ENCODE peak calls at places on chromosomes 6 and 20, in five cellular contexts. G, D, L, T and R are unnamed samples.

GRCh38 chr6:156948807-156949206 is 171.6 kb downstream of the ARID1B start:
- DNase-seq in L (no peak), D (peak), G (peak), T (peak), R (no peak)

GRCh38 chr20:15091417-15092017 is 754.1 kb upstream of the FLRT3 start:
- DNase-seq in T (no peak), D (no peak), G (no peak), L (no peak), R (no peak)

GRCh38 chr6:169169941-169170582 is 83.6 kb downstream of the THBS2 start:
- DNase-seq in T (no peak), D (no peak), G (no peak), L (no peak), R (no peak)

GRCh38 chr6:25315194-25315593 is 36.0 kb downstream of the CARMIL1 start:
- DNase-seq in D (no peak), T (no peak), G (no peak), L (no peak), R (no peak)

GRCh38 chr6:112360498-112360897 is 13.4 kb downstream of the RFPL4B start:
- DNase-seq in L (no peak), D (no peak), T (no peak), G (peak), R (no peak)

GRCh38 chr6:71351190-71351589 is 62.6 kb downstream of the OGFRL1 start:
- DNase-seq in D (no peak), T (no peak), G (no peak), L (no peak), R (no peak)

GRCh38 chr20:62052336-62052841 is 13.3 kb downstream of the TAF4 start:
- DNase-seq in L (no peak), D (no peak), T (no peak), G (no peak), R (peak)

GRCh38 chr20:11445891-11446290 is 471.8 kb upstream of the BTBD3 start:
- DNase-seq in D (no peak), T (no peak), L (no peak), G (peak), R (no peak)

GRCh38 chr6:75526502-75527127 is 33.0 kb upstream of the FILIP1 start:
- DNase-seq in L (peak), T (peak), G (peak), D (peak), R (peak)

GRCh38 chr6:2545351-2545750 is 205.4 kb downstream of the MYLK4 start:
- DNase-seq in T (no peak), G (no peak), L (no peak), D (no peak), R (no peak)

GRCh38 chr6:160355001-160355400 is 6.8 kb downstream of the SLC22A3 start:
- DNase-seq in D (peak), L (no peak), T (no peak), G (peak), R (no peak)

GRCh38 chr6:19410477-19410876 is 426.7 kb upstream of the ID4 start:
- DNase-seq in G (peak), D (peak), T (no peak), L (no peak), R (peak)

GRCh38 chr20:16615199-16615598 is 42.0 kb upstream of the KIF16B start:
- DNase-seq in G (peak), T (no peak), D (peak), L (no peak), R (no peak)

GRCh38 chr20:47960769-47961525 is 175.7 kb upstream of the SULF2 start:
- DNase-seq in L (no peak), D (no peak), G (no peak), T (no peak), R (no peak)

GRCh38 chr20:51569815-51570741 is 27.6 kb upstream of the NFATC2 start:
- DNase-seq in L (peak), T (no peak), G (peak), D (no peak), R (no peak)

GRCh38 chr6:129672883-129673631 is 36.9 kb downstream of the ARHGAP18 start:
- DNase-seq in D (peak), T (no peak), L (no peak), G (peak), R (no peak)

GRCh38 chr6:124770131-124770530 is 192.1 kb upstream of the RNF217 start:
- DNase-seq in G (no peak), L (no peak), D (no peak), T (no peak), R (no peak)

GRCh38 chr6:167796668-167797031 is 30.1 kb upstream of the AFDN start:
- DNase-seq in L (no peak), T (no peak), G (no peak), D (no peak), R (peak)

GRCh38 chr6:138036111-138036510 is 71.1 kb downstream of the PERP start:
- DNase-seq in D (no peak), L (no peak), G (no peak), T (no peak), R (no peak)

GRCh38 chr6:15662246-15663056 is at the start of gene DTNBP1:
- DNase-seq in T (peak), G (peak), D (peak), L (peak), R (peak)

GRCh38 chr6:148780918-148781436 is 34.1 kb downstream of the UST start:
- DNase-seq in L (no peak), G (no peak), T (no peak), D (no peak), R (no peak)

GRCh38 chr6:37607949-37608348 is 89.7 kb downstream of the MDGA1 start:
- DNase-seq in T (no peak), D (peak), G (peak), L (no peak), R (no peak)

GRCh38 chr6:133548409-133548808 is 307.3 kb downstream of the EYA4 start:
- DNase-seq in D (peak), G (peak), L (no peak), T (no peak), R (no peak)

GRCh38 chr6:30685977-30686907 is at the start of gene PPP1R18:
- DNase-seq in L (peak), T (peak), D (no peak), G (peak), R (peak)

GRCh38 chr6:142853244-142854180 is 91.5 kb downstream of the HIVEP2 start:
- DNase-seq in L (no peak), G (no peak), T (peak), D (no peak), R (no peak)

GRCh38 chr6:134908906-134909516 is 40.9 kb downstream of the ALDH8A1 start:
- DNase-seq in G (peak), D (peak), L (peak), T (no peak), R (peak)

GRCh38 chr6:104639671-104640070 is 220.0 kb downstream of the HACE1 start:
- DNase-seq in T (peak), L (no peak), D (no peak), G (peak), R (no peak)

GRCh38 chr6:14546036-14546435 is 428.5 kb downstream of the CD83 start:
- DNase-seq in G (no peak), T (no peak), D (no peak), L (no peak), R (no peak)

GRCh38 chr6:128067446-128068109 is 166.7 kb upstream of the THEMIS start:
- DNase-seq in D (no peak), T (no peak), G (no peak), L (no peak), R (no peak)

GRCh38 chr6:15481892-15482291 is 180.9 kb downstream of the DTNBP1 start:
- DNase-seq in T (no peak), G (no peak), D (no peak), L (no peak), R (peak)

GRCh38 chr20:34629904-34630303 is 47.0 kb downstream of the PIGU start:
- DNase-seq in D (no peak), L (no peak), T (no peak), G (no peak), R (no peak)

GRCh38 chr20:9878096-9878495 is 39.2 kb upstream of the PAK5 start:
- DNase-seq in T (no peak), G (no peak), D (no peak), L (no peak), R (no peak)

GRCh38 chr6:11298651-11299420 is 66.4 kb upstream of the NEDD9 start:
- DNase-seq in G (peak), T (no peak), L (no peak), D (peak), R (no peak)

GRCh38 chr20:56350842-56351241 is 7.9 kb upstream of the FAM210B start:
- DNase-seq in T (no peak), L (no peak), G (no peak), D (no peak), R (no peak)

GRCh38 chr20:40961176-40961575 is 67.4 kb upstream of the TOP1 start:
- DNase-seq in G (no peak), T (no peak), D (no peak), L (no peak), R (no peak)

GRCh38 chr6:40972814-40973213 is 66.2 kb downstream of the UNC5CL start:
- DNase-seq in D (no peak), G (no peak), T (no peak), L (no peak), R (no peak)

GRCh38 chr6:170393807-170394399 is 87.3 kb downstream of the FAM120B start:
- DNase-seq in D (peak), T (no peak), L (no peak), G (no peak), R (no peak)

GRCh38 chr20:21396921-21397340 is 395 bp downstream of the NKX2-4 start:
- DNase-seq in L (peak), D (no peak), G (no peak), T (no peak), R (no peak)

GRCh38 chr20:47857142-47857993 is 72.1 kb upstream of the SULF2 start:
- DNase-seq in T (peak), D (no peak), G (no peak), L (peak), R (no peak)

GRCh38 chr6:121441477-121441876 is 6.0 kb downstream of the GJA1 start:
- DNase-seq in G (no peak), T (no peak), L (no peak), D (no peak), R (no peak)
- H3K4me3 ChIP-seq in G (no peak), T (no peak), L (peak), D (no peak), R (no peak)

DNA sequence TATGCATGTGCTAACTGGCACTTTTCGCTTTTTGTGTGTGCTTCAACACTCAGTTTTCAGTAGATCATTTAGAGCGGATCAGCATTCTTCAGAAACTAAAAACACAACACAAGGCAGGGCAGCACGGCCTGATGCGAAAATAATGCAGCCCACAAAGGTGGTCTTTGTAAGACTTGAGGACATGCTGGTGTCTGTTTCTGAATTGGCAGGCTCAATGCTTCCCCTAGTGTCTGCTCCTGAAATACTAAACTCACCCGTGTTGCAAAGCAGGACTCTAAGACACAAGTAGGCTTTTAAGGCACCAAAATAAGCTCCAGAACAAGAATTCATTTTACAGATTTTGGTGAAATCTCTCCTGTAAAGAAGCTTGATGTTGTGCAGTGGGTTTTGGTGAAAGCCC is 676.5 kb downstream of the TENT5A start:
- DNase-seq in D (peak), T (no peak), L (no peak), G (peak), R (peak)
- H3K4me3 ChIP-seq in D (no peak), T (no peak), L (no peak), G (no peak), R (no peak)

DNA sequence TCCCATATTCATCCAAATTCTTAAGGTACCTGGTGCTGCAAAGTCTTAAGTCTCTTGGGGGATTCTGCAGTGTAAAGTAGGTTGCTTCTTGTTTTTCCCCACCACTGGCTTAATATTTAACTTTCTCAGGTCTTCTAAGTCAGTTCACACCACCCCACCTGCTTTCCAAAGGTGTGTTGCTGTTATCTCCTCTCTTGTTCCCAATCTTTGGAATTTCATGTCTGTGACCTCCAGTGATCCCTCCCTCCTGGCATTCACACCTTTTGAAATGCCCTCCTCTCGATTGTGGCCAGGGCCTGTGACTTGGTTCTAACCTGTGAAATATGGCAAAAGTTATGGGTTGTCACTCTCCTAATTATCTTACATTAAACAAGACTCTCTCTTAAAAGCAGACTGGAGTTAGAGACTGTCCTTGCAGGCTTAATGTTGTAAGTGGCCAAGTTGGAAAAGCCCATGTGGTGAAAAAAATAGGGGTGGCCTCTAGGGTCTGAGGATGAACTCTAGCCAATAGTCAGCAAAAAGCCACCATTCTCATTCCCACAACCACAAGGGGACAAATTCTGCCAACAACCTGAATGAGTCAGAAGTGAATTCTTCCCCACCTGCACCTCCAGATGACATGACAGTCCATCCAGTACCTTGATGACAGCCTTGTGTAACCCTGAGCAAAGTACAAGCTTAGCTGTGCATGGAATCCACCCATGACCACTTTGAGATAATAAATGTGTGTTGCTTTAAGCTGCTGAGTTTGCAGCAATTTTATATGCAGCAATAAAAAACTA is 45.1 kb downstream of the ADGRF1 start:
- DNase-seq in D (no peak), G (no peak), T (no peak), L (no peak), R (no peak)
- H3K4me3 ChIP-seq in D (no peak), G (no peak), T (no peak), L (no peak), R (no peak)

DNA sequence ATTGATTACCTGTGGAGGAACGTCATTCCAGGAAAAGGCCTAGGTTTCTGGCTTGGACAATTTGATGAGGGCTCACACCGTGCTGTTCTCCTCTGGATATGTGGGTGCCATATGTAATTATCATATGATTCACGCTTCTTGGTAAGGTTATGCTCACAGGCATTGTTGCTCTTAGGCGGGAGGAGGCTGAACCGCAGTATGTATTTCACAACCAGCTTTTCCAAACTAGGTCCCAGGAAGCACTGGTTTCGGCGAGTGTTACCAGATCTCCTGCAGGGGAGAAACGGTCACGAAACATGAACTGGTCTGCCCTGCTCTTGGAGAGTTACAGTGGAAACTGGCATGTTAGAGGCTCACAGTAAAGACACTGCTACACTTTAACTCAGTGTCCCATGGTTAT is 793 bp upstream of the FAM50B start:
- DNase-seq in T (no peak), L (no peak), D (peak), G (peak), R (no peak)
- H3K4me3 ChIP-seq in T (no peak), L (peak), D (no peak), G (no peak), R (peak)